ENCODE peak calls at places on chromosome 19, in six cellular contexts. Z, J, C, L, F and Y are unnamed samples.

GRCh38 chr19:17468302-17469091 is 1.8 kb upstream of the SLC27A1 start:
- DNase-seq in F (no peak), Z (no peak), J (no peak), L (no peak), C (no peak), Y (no peak)

GRCh38 chr19:50720921-50721291 is 1.3 kb upstream of the SHANK1 start:
- DNase-seq in Z (peak), F (no peak), L (peak), C (no peak), J (no peak), Y (no peak)

GRCh38 chr19:7098701-7099596 is 29.4 kb downstream of the ZNF557 start:
- DNase-seq in J (peak), C (peak), F (peak), Z (peak), L (peak), Y (peak)

GRCh38 chr19:31838163-31838798 is 489.0 kb upstream of the TSHZ3 start:
- DNase-seq in Z (no peak), J (peak), F (no peak), L (no peak), C (no peak), Y (no peak)

GRCh38 chr19:15124572-15125231 is 17.5 kb downstream of the SYDE1 start:
- DNase-seq in Z (no peak), J (no peak), C (no peak), L (no peak), F (no peak), Y (no peak)

GRCh38 chr19:49515767-49516166 is 3.3 kb downstream of the FCGRT start:
- DNase-seq in L (no peak), F (no peak), Z (no peak), J (no peak), C (no peak), Y (peak)

GRCh38 chr19:17765069-17765618 is 13.9 kb downstream of the FCHO1 start:
- DNase-seq in L (no peak), F (no peak), Z (no peak), C (no peak), J (no peak), Y (peak)

GRCh38 chr19:46271488-46272197 is 25.2 kb upstream of the HIF3A start:
- DNase-seq in F (no peak), C (peak), J (no peak), Z (peak), L (no peak), Y (peak)

GRCh38 chr19:13850910-13851753 is 25.8 kb upstream of the NANOS3 start:
- DNase-seq in L (no peak), F (peak), J (no peak), C (peak), Z (peak), Y (peak)

GRCh38 chr19:18304194-18304495 is 18.7 kb downstream of the LSM4 start:
- DNase-seq in C (no peak), J (no peak), F (no peak), L (no peak), Z (no peak), Y (no peak)

GRCh38 chr19:44998025-44998424 is 3.2 kb upstream of the RELB start:
- DNase-seq in F (no peak), C (no peak), J (no peak), L (no peak), Z (no peak), Y (no peak)

GRCh38 chr19:33376423-33376822 is 2.9 kb downstream of the CEBPG start:
- DNase-seq in F (no peak), C (no peak), J (no peak), L (no peak), Z (peak), Y (peak)

GRCh38 chr19:21740559-21740958 is 26.8 kb downstream of the ZNF100 start:
- DNase-seq in L (no peak), Z (no peak), F (no peak), J (no peak), C (no peak), Y (no peak)

GRCh38 chr19:2048104-2048958 is 2.7 kb downstream of the MKNK2 start:
- DNase-seq in L (no peak), Z (no peak), F (peak), J (no peak), C (no peak), Y (no peak)

GRCh38 chr19:36113895-36114762 is 546 bp downstream of the POLR2I start:
- DNase-seq in F (peak), C (peak), J (no peak), L (peak), Z (peak), Y (peak)

GRCh38 chr19:52336976-52337375 is 933 bp downstream of the ZNF610 start:
- DNase-seq in F (no peak), Z (peak), C (peak), L (no peak), J (no peak), Y (no peak)

GRCh38 chr19:56121180-56122167 is at the start of gene ZNF787:
- DNase-seq in L (peak), F (peak), C (peak), J (peak), Z (peak), Y (peak)

GRCh38 chr19:56118666-56119584 is 2.2 kb downstream of the ZNF787 start:
- DNase-seq in C (no peak), F (no peak), J (no peak), L (no peak), Z (no peak), Y (no peak)

GRCh38 chr19:56119585-56119978 is 1.5 kb downstream of the ZNF787 start:
- DNase-seq in F (no peak), Z (peak), J (no peak), L (no peak), C (no peak), Y (peak)

GRCh38 chr19:56120002-56120370 is 1.1 kb downstream of the ZNF787 start:
- DNase-seq in J (no peak), L (no peak), F (no peak), C (no peak), Z (no peak), Y (no peak)

GRCh38 chr19:56120371-56121179 is 520 bp downstream of the ZNF787 start:
- DNase-seq in L (peak), Z (peak), F (peak), J (no peak), C (peak), Y (peak)
- H2BK120ac ChIP-seq in L (no peak), Z (peak), F (no peak), J (no peak), C (peak), Y (peak)

GRCh38 chr19:54312436-54313362 is at the start of gene LILRA5:
- DNase-seq in C (no peak), F (no peak), J (no peak), L (no peak), Z (no peak), Y (no peak)
- H3K9ac ChIP-seq in C (no peak), F (no peak), J (no peak), L (no peak), Z (no peak), Y (no peak)

GRCh38 chr19:4064551-4065260 is 2.0 kb downstream of the ZBTB7A start:
- DNase-seq in C (peak), Z (no peak), F (peak), L (no peak), J (no peak), Y (no peak)

GRCh38 chr19:4066176-4066606 is 508 bp downstream of the ZBTB7A start:
- DNase-seq in Z (no peak), C (no peak), J (no peak), L (peak), F (no peak), Y (no peak)

GRCh38 chr19:4066682-4067395 is at the start of gene ZBTB7A:
- DNase-seq in Z (peak), L (no peak), F (peak), C (peak), J (no peak), Y (peak)

GRCh38 chr19:4064073-4064550 is 2.6 kb downstream of the ZBTB7A start:
- DNase-seq in C (no peak), L (no peak), J (no peak), Z (peak), F (peak), Y (no peak)

DNA sequence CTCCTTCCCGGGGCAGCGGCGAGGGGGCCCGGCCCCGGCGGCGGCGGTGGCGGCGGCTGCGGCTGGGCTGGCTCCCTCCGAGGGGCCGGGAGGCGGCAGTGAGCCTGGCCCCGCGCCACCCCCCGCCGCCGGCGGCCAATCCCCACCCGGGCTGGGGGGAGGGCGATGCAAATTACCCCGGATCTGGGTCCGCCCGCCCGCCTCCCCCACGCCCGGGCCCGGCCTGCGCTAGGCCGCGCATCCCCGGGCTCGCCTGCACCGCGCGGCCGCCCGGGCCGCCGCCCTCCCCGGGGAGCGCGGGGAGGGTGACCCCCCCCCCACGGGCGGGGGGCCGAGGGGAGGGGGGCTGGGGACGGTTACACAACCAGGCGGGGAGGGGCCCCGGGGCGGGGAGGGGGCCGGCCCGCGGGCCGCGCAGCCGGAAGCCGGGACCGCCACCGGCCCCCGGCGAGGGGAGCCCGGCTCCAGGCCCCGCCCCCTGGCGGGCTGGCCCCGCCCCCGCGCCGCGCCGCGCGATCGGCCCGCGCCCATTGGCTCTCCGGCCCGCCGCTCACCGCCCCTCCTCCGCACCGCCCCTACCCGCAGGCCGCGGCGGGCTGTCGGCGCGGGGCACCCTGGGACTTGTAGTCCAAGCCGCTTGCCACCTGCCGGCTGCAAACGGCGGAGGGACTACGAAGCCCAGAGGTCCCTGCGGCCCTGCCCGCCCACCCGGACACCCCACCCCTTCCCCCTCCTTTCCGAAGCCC is 1.1 kb downstream of the ZBTB7A start:
- DNase-seq in Z (peak), C (peak), F (peak), L (peak), J (peak), Y (peak)
- H2BK120ac ChIP-seq in Z (no peak), C (no peak), F (no peak), L (no peak), J (no peak), Y (no peak)

GRCh38 chr19:4580961-4581380 is 21.5 kb upstream of the SEMA6B start:
- DNase-seq in Z (no peak), J (no peak), F (no peak), L (peak), C (no peak), Y (no peak)
- H3K9ac ChIP-seq in Z (no peak), J (peak), F (no peak), L (no peak), C (peak), Y (no peak)

GRCh38 chr19:34678085-34678412 is 571 bp downstream of the ZNF302 start:
- DNase-seq in F (no peak), Z (no peak), J (no peak), L (no peak), C (no peak), Y (no peak)

GRCh38 chr19:34677386-34678084 is at the start of gene ZNF302:
- DNase-seq in C (peak), Z (peak), J (peak), F (peak), L (peak), Y (peak)

GRCh38 chr19:34675919-34676318 is 1.0 kb downstream of the SCGB2B2 start:
- DNase-seq in F (no peak), L (no peak), C (no peak), Z (no peak), J (no peak), Y (no peak)

GRCh38 chr19:34678421-34678820 is 943 bp downstream of the ZNF302 start:
- DNase-seq in C (no peak), L (no peak), F (no peak), J (no peak), Z (no peak), Y (no peak)

DNA sequence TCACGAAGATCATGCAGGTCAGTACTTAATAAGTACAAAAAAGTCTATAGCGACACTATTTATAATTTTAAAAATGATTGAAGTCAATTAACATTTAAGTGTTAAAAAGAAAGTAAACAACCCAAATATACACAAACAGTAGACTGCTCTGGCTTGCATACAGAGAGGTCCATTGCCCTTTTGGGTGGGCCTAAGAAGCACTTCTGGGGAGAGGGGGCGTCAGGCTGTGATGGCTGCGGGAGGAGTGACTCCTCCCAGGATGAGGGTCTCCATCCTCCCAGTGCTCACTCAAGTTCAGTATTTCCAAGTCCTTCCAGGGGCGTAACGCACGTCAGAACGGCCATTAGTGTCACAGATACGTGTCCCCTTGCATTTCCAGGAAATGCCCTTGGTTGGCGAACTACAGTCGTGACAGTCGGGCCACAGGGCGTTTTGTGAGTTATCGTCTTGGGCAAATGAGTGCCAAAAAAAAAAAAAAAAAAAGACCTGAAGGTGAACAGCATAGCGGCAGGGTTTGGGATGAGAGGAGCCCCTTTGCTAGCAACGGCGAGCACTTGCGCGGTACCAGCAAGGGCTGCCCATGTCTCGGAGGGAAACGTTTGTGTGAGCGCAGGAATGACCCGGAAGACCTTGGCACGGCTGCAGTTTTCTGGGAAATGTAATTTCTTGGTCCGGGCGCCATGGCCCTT is at the start of gene SCGB2B2:
- DNase-seq in Z (no peak), L (no peak), J (no peak), C (no peak), F (peak), Y (no peak)
- H2BK120ac ChIP-seq in Z (peak), L (peak), J (no peak), C (no peak), F (no peak), Y (peak)

GRCh38 chr19:41457241-41457640 is 14.3 kb downstream of the ERICH4 start:
- DNase-seq in J (no peak), F (no peak), C (no peak), Z (no peak), L (no peak), Y (no peak)
- H3K9ac ChIP-seq in J (no peak), F (no peak), C (no peak), Z (no peak), L (no peak), Y (no peak)

DNA sequence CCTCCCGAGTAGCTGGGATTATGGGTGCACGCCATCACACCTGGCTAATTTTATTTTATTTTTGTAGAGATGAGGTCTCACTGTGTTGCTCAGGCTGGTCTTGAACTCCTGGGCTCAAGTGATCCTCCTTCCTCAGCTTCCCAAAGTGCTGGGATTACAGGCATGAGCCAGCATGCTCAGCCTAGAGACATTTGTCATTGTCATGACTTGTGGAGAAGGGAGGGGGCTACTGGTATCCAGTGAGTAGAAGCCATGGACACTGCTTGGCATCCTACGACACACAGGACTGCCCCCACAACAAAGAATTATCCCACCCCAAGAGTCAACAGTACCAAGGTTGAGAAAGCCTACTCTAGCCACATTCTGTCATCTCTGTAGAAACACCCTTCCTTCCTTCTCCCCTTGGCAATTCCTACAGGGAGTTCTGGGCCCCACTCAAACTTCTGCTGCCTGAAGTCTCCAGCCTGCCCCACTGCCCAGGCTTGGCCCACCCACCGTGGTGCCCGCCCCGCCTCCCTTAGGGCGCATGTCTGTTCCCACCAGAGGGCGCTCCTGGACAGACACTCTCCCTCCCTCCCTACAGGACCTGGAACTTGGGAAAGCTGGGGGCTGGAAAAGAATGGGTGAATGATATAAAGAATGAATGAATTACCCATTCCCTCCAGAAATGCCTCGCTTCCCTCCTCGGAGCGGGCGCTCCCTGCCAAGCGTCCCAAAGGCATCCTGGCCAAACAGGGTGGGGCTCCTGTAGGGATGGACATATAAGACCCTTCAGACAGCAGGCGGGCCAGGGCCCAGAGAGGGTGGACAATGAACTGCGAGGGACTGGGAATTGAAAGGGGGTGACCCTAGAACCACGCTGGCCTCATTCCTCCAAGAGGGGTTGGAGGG is 5.5 kb upstream of the EMP3 start:
- DNase-seq in L (peak), J (peak), Z (peak), F (peak), C (peak), Y (peak)
- H2BK120ac ChIP-seq in L (no peak), J (peak), Z (peak), F (no peak), C (no peak), Y (no peak)